ENCODE peak calls at places on chromosome 11, in seven cellular contexts. I is OCI-LY7, E is lower lobe of right lung, Y is GM23338, O is cardiac muscle cell, P is globus pallidus, A is mucosa of descending colon. G is an unnamed sample.
A peak's percentile ranks its signal among the peaks of the same experiment; 100 is the strongest.

GRCh38 chr11:4049006-4049405 is 45.6 kb upstream of the RRM1 start:
- DNase-seq in I (no peak), Y (no peak), O (no peak), E (no peak), P (no peak), A (no peak), G (no peak)

GRCh38 chr11:70423523-70424505 is 25.5 kb downstream of the CTTN start:
- DNase-seq in I (no peak), O (no peak), P (no peak), Y (peak; percentile 41), E (no peak), A (no peak), G (peak; percentile 74)

GRCh38 chr11:88680806-88681205 is 343.3 kb upstream of the CTSC start:
- DNase-seq in A (no peak), Y (no peak), P (no peak), I (no peak), O (no peak), E (no peak), G (no peak)

GRCh38 chr11:130636672-130637463 is 188.4 kb downstream of the ADAMTS15 start:
- DNase-seq in I (no peak), A (no peak), P (no peak), E (no peak), Y (no peak), O (no peak), G (peak; percentile 64)

GRCh38 chr11:133832096-133833081 is 12.9 kb downstream of the SPATA19 start:
- DNase-seq in I (no peak), P (no peak), E (no peak), O (no peak), A (no peak), Y (no peak), G (no peak)

GRCh38 chr11:122724520-122724919 is 69.0 kb downstream of the UBASH3B start:
- DNase-seq in E (no peak), Y (peak; percentile 41), O (no peak), A (no peak), I (no peak), P (no peak), G (no peak)

GRCh38 chr11:59766542-59766941 is 11.4 kb downstream of the STX3 start:
- DNase-seq in P (no peak), O (peak; percentile 47), A (no peak), E (no peak), I (no peak), Y (no peak), G (no peak)

GRCh38 chr11:23359297-23359696 is 499.0 kb upstream of the CCDC179 start:
- DNase-seq in O (no peak), P (no peak), A (no peak), I (no peak), Y (no peak), E (no peak), G (peak; percentile 83)

GRCh38 chr11:45384016-45384415 is 97.9 kb upstream of the SYT13 start:
- DNase-seq in P (no peak), E (no peak), O (no peak), Y (no peak), I (no peak), A (no peak), G (no peak)

GRCh38 chr11:8219257-8220021 is 44.2 kb downstream of the LMO1 start:
- DNase-seq in O (peak; percentile 60), Y (peak; percentile 85), E (peak; percentile 24), A (peak; percentile 63), P (no peak), I (peak; percentile 37), G (peak; percentile 34)

GRCh38 chr11:35099278-35100018 is 39.5 kb upstream of the CD44 start:
- DNase-seq in A (no peak), O (no peak), Y (no peak), P (no peak), E (no peak), I (no peak), G (no peak)

GRCh38 chr11:42770444-42771065 is 541.2 kb upstream of the API5 start:
- DNase-seq in Y (peak; percentile 48), E (no peak), A (no peak), I (peak; percentile 28), O (peak; percentile 40), P (peak; percentile 47), G (no peak)

GRCh38 chr11:94025695-94026394 is 4.7 kb downstream of the HEPHL1 start:
- DNase-seq in A (no peak), Y (no peak), I (no peak), E (no peak), P (no peak), O (no peak), G (no peak)

GRCh38 chr11:130510407-130511006 is 62.1 kb downstream of the ADAMTS15 start:
- DNase-seq in A (no peak), E (no peak), O (no peak), Y (no peak), P (no peak), I (no peak), G (peak; percentile 41)

GRCh38 chr11:43735931-43736330 is 55.4 kb downstream of the HSD17B12 start:
- DNase-seq in I (no peak), E (no peak), A (no peak), O (no peak), P (no peak), Y (peak; percentile 24), G (peak; percentile 42)

GRCh38 chr11:20060647-20061205 is 99.5 kb downstream of the DBX1 start:
- DNase-seq in Y (no peak), O (no peak), I (no peak), P (no peak), E (no peak), A (no peak), G (no peak)

GRCh38 chr11:122268601-122269130 is 152.7 kb upstream of the BLID start:
- DNase-seq in A (no peak), E (no peak), Y (no peak), P (no peak), O (no peak), I (no peak), G (no peak)

GRCh38 chr11:24234822-24235508 is 261.9 kb upstream of the LUZP2 start:
- DNase-seq in I (no peak), P (no peak), E (peak; percentile 45), A (peak; percentile 64), O (peak; percentile 75), Y (peak; percentile 21), G (no peak)

GRCh38 chr11:111730871-111731591 is 35.2 kb downstream of the PPP2R1B start:
- DNase-seq in E (no peak), O (no peak), I (no peak), A (peak; percentile 62), P (peak; percentile 71), Y (no peak), G (peak; percentile 77)

GRCh38 chr11:94938399-94939055 is 34.8 kb downstream of the CWC15 start:
- DNase-seq in P (no peak), E (peak; percentile 57), O (no peak), A (no peak), I (no peak), Y (no peak), G (peak; percentile 90)

GRCh38 chr11:118679483-118679882 is at the start of gene TREH:
- DNase-seq in I (no peak), Y (no peak), P (no peak), E (no peak), O (no peak), A (peak; percentile 88), G (no peak)

GRCh38 chr11:110092577-110093406 is at the start of gene ZC3H12C:
- DNase-seq in I (no peak), E (peak; percentile 89), O (peak; percentile 91), Y (peak; percentile 88), A (peak; percentile 88), P (peak; percentile 80), G (peak; percentile 77)

GRCh38 chr11:20119315-20119714 is 41.0 kb downstream of the DBX1 start:
- DNase-seq in E (no peak), Y (no peak), P (no peak), O (no peak), A (no peak), I (no peak), G (no peak)

GRCh38 chr11:72001834-72002591 is 3.3 kb downstream of the IL18BP start:
- DNase-seq in P (no peak), O (no peak), I (no peak), Y (no peak), E (no peak), A (no peak), G (no peak)

GRCh38 chr11:2389344-2390026 is 11.1 kb upstream of the TSSC4 start:
- DNase-seq in Y (no peak), P (no peak), A (no peak), E (no peak), I (peak; percentile 86), O (no peak), G (no peak)

GRCh38 chr11:102802341-102802740 is 4.4 kb upstream of the MMP1 start:
- DNase-seq in I (no peak), O (no peak), E (no peak), Y (no peak), A (no peak), P (no peak), G (peak; percentile 67)

GRCh38 chr11:116927163-116927772 is 89.8 kb upstream of the APOA1 start:
- DNase-seq in A (no peak), I (peak; percentile 88), O (peak; percentile 23), E (no peak), Y (no peak), P (no peak), G (no peak)

GRCh38 chr11:75434051-75434450 is 1.0 kb upstream of the KLHL35 start:
- DNase-seq in O (no peak), P (no peak), A (no peak), I (no peak), E (no peak), Y (no peak), G (no peak)

GRCh38 chr11:129208863-129209262 is 16.7 kb upstream of the ARHGAP32 start:
- DNase-seq in A (no peak), I (no peak), Y (no peak), E (no peak), O (no peak), P (no peak), G (no peak)

GRCh38 chr11:134514354-134514951 is 102.4 kb upstream of the B3GAT1 start:
- DNase-seq in A (peak; percentile 46), O (no peak), I (no peak), E (peak; percentile 41), Y (no peak), P (no peak), G (no peak)

GRCh38 chr11:20035701-20036601 is 124.3 kb downstream of the DBX1 start:
- DNase-seq in Y (no peak), O (no peak), I (no peak), P (no peak), A (no peak), E (no peak), G (peak; percentile 66)

GRCh38 chr11:60150279-60150678 is 32.6 kb downstream of the MS4A6A start:
- DNase-seq in O (no peak), E (no peak), A (no peak), P (no peak), Y (no peak), I (no peak), G (no peak)